ENCODE peak calls at places on chromosome 15, in six cellular contexts. N, Y, O, W, D and E are unnamed samples.

GRCh38 chr15:65846120-65846519 is 23.2 kb upstream of the RAB11A start:
- DNase-seq in N (no peak), Y (no peak), O (no peak), W (no peak), D (no peak), E (no peak)

GRCh38 chr15:42035362-42035761 is 14.5 kb upstream of the PLA2G4E start:
- DNase-seq in N (peak), Y (no peak), O (peak), W (no peak), D (no peak), E (no peak)

GRCh38 chr15:58179741-58180381 is 41.7 kb downstream of the AQP9 start:
- DNase-seq in N (no peak), Y (no peak), O (peak), W (no peak), D (no peak), E (no peak)

GRCh38 chr15:38614621-38615020 is 50.0 kb upstream of the RASGRP1 start:
- DNase-seq in N (no peak), Y (no peak), O (no peak), W (no peak), D (no peak), E (no peak)

GRCh38 chr15:63408514-63408913 is 26.9 kb upstream of the CA12 start:
- DNase-seq in N (no peak), Y (no peak), O (no peak), W (no peak), D (no peak), E (no peak)

GRCh38 chr15:38698215-38698614 is 133.6 kb upstream of the RASGRP1 start:
- DNase-seq in N (no peak), Y (no peak), O (no peak), W (no peak), D (no peak), E (no peak)

GRCh38 chr15:84929795-84930371 is 45.4 kb downstream of the SLC28A1 start:
- DNase-seq in N (peak), Y (no peak), O (peak), W (peak), D (no peak), E (no peak)

GRCh38 chr15:64536244-64536836 is 76.0 kb downstream of the ZNF609 start:
- DNase-seq in N (peak), Y (no peak), O (peak), W (peak), D (no peak), E (no peak)

GRCh38 chr15:56602253-56602652 is 131.1 kb downstream of the ZNF280D start:
- DNase-seq in N (no peak), Y (no peak), O (no peak), W (no peak), D (no peak), E (no peak)

GRCh38 chr15:52790166-52790708 is at the start of gene ONECUT1:
- DNase-seq in N (peak), Y (no peak), O (peak), W (peak), D (no peak), E (no peak)

GRCh38 chr15:49644364-49644794 is 23.5 kb downstream of the DTWD1 start:
- DNase-seq in N (no peak), Y (no peak), O (no peak), W (no peak), D (no peak), E (no peak)

GRCh38 chr15:69838951-69839350 is 258.8 kb downstream of the TLE3 start:
- DNase-seq in N (no peak), Y (no peak), O (no peak), W (no peak), D (no peak), E (no peak)

GRCh38 chr15:77421370-77421700 is 647 bp downstream of the HMG20A start:
- DNase-seq in N (no peak), Y (no peak), O (no peak), W (no peak), D (no peak), E (no peak)

GRCh38 chr15:99410477-99410876 is 155.3 kb upstream of the MEF2A start:
- DNase-seq in N (no peak), Y (no peak), O (no peak), W (no peak), D (no peak), E (no peak)

GRCh38 chr15:59274126-59274970 is 67.7 kb downstream of the LDHAL6B start:
- DNase-seq in N (no peak), Y (no peak), O (peak), W (no peak), D (no peak), E (no peak)

GRCh38 chr15:62498711-62499110 is 333.6 kb upstream of the C2CD4B start:
- DNase-seq in N (no peak), Y (no peak), O (no peak), W (no peak), D (no peak), E (no peak)